ENCODE peak calls at places on chromosomes 7 and 10, in eight cellular contexts. Q is OCI-LY7; E is heart left ventricle; V is thoracic aorta; S is PC-3; K is endothelial cell; N is Caco-2; U is CD8-positive, alpha-beta T cell. I is an unnamed sample.

GRCh38 chr10:70206762-70207161 is 26.5 kb downstream of the PPA1 start:
- DNase-seq in Q (no peak), E (no peak), V (no peak), S (no peak), K (no peak), N (no peak), U (no peak), I (no peak)

GRCh38 chr10:108424656-108425055 is 1260.2 kb upstream of the SORCS1 start:
- DNase-seq in Q (no peak), E (no peak), V (no peak), S (peak), K (no peak), N (no peak), U (no peak), I (no peak)

GRCh38 chr10:84424731-84425165 is 96.4 kb downstream of the CCSER2 start:
- DNase-seq in Q (no peak), E (peak), V (peak), S (peak), K (peak), N (no peak), U (peak), I (no peak)

GRCh38 chr7:45662018-45662417 is 87.8 kb downstream of the ADCY1 start:
- DNase-seq in Q (no peak), E (no peak), V (no peak), S (no peak), K (no peak), N (no peak), U (no peak), I (no peak)

GRCh38 chr10:99966306-99966705 is 43.4 kb downstream of the DNMBP start:
- DNase-seq in Q (no peak), E (no peak), V (no peak), S (peak), K (no peak), N (peak), U (no peak), I (no peak)

GRCh38 chr7:94059747-94060146 is 55.6 kb upstream of the BET1 start:
- DNase-seq in Q (peak), E (no peak), V (no peak), S (no peak), K (no peak), N (no peak), U (no peak), I (no peak)

GRCh38 chr7:114416089-114416990 is 1.7 kb downstream of the FOXP2 start:
- DNase-seq in Q (no peak), E (no peak), V (no peak), S (no peak), K (no peak), N (no peak), U (no peak), I (no peak)

GRCh38 chr10:110017940-110018339 is 10.2 kb downstream of the ADD3 start:
- DNase-seq in Q (no peak), E (no peak), V (no peak), S (no peak), K (no peak), N (no peak), U (no peak), I (no peak)

GRCh38 chr10:18340496-18341051 is 200.3 kb downstream of the CACNB2 start:
- DNase-seq in Q (no peak), E (peak), V (no peak), S (no peak), K (no peak), N (no peak), U (no peak), I (no peak)

GRCh38 chr10:98696516-98696915 is 249.8 kb upstream of the HPS1 start:
- DNase-seq in Q (no peak), E (no peak), V (no peak), S (no peak), K (no peak), N (no peak), U (no peak), I (no peak)

GRCh38 chr7:94414481-94414880 is 19.8 kb downstream of the COL1A2 start:
- DNase-seq in Q (no peak), E (no peak), V (no peak), S (peak), K (no peak), N (no peak), U (no peak), I (no peak)

GRCh38 chr10:77230194-77230593 is 407.4 kb downstream of the KCNMA1 start:
- DNase-seq in Q (no peak), E (no peak), V (no peak), S (peak), K (no peak), N (no peak), U (no peak), I (no peak)

GRCh38 chr7:44372560-44373417 is 47.4 kb upstream of the CAMK2B start:
- DNase-seq in Q (no peak), E (no peak), V (no peak), S (peak), K (no peak), N (no peak), U (no peak), I (no peak)

GRCh38 chr10:44326474-44327030 is 58.3 kb downstream of the CXCL12 start:
- DNase-seq in Q (no peak), E (peak), V (no peak), S (no peak), K (no peak), N (no peak), U (no peak), I (no peak)

GRCh38 chr7:88268858-88269257 is 37.8 kb downstream of the STEAP4 start:
- DNase-seq in Q (no peak), E (no peak), V (no peak), S (no peak), K (no peak), N (no peak), U (no peak), I (no peak)

GRCh38 chr7:1673581-1674102 is 3.6 kb downstream of the ELFN1 start:
- DNase-seq in Q (no peak), E (no peak), V (no peak), S (no peak), K (no peak), N (peak), U (no peak), I (no peak)

GRCh38 chr7:128812514-128813168 is 17.6 kb upstream of the FLNC start:
- DNase-seq in Q (no peak), E (peak), V (no peak), S (no peak), K (no peak), N (no peak), U (no peak), I (no peak)

GRCh38 chr7:134718211-134718875 is 61.1 kb upstream of the CALD1 start:
- DNase-seq in Q (no peak), E (no peak), V (no peak), S (no peak), K (no peak), N (no peak), U (no peak), I (no peak)

GRCh38 chr7:72183835-72184234 is 228.3 kb downstream of the CALN1 start:
- DNase-seq in Q (peak), E (no peak), V (no peak), S (peak), K (peak), N (no peak), U (no peak), I (no peak)

GRCh38 chr7:155993420-155994252 is 181.4 kb upstream of the SHH start:
- DNase-seq in Q (no peak), E (no peak), V (no peak), S (no peak), K (no peak), N (peak), U (no peak), I (no peak)

GRCh38 chr10:75286901-75287300 is 51.1 kb upstream of the COMTD1 start:
- DNase-seq in Q (no peak), E (no peak), V (no peak), S (no peak), K (no peak), N (no peak), U (no peak), I (no peak)

GRCh38 chr10:57952741-57953140 is 315.0 kb downstream of the IPMK start:
- DNase-seq in Q (no peak), E (no peak), V (no peak), S (no peak), K (no peak), N (no peak), U (no peak), I (no peak)

GRCh38 chr10:97801449-97801848 is 29.6 kb upstream of the SFRP5 start:
- DNase-seq in Q (no peak), E (no peak), V (no peak), S (no peak), K (no peak), N (no peak), U (no peak), I (no peak)

GRCh38 chr7:4097001-4097609 is 585.0 kb upstream of the FOXK1 start:
- DNase-seq in Q (no peak), E (no peak), V (no peak), S (no peak), K (peak), N (no peak), U (no peak), I (no peak)

GRCh38 chr10:103111031-103111917 is 81.8 kb downstream of the NT5C2 start:
- DNase-seq in Q (no peak), E (no peak), V (no peak), S (no peak), K (no peak), N (no peak), U (no peak), I (no peak)

DNA sequence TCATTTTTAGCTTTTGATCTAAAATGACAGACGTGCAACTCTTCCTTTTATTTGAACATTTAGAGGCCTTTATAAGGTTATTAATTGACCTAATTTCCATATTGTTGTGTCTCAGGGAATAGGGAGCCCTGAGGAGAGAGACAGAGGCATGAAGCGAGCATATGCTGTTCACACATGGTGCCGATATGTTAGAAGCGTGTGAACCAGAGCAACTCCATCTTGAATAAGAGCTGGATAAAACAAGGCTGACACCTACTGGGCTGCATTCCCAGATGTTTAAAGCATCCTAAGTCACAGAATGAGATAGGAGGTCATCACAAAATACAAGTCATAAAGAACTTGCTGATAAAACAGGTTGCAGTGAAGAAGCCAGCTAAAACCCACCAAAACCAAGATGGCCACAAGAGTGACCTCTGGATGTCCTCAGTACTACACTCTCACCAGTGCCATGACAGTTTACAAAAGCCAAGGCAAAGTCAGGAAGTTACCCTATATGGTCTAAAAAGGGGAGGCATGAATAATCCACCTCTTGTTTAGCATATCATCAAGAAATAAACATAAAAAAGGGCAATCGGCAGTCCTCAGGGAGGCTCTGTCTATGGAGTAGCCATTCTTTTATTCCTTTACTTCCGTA is 80.1 kb downstream of the SEC61G start:
- DNase-seq in Q (no peak), E (no peak), V (no peak), S (peak), K (no peak), N (no peak), U (no peak), I (no peak)
- TF ChIP-seq CTCF in Q (no peak), E (no peak), V (no peak), S (peak), K (no peak), N (no peak), U (no peak), I (no peak)

GRCh38 chr7:38975944-38976392 is 1.7 kb upstream of the POU6F2 start:
- DNase-seq in Q (no peak), E (no peak), V (no peak), S (no peak), K (peak), N (no peak), U (no peak), I (no peak)
- TF ChIP-seq CTCF in Q (no peak), E (no peak), V (no peak), S (no peak), K (no peak), N (no peak), U (no peak), I (no peak)

GRCh38 chr7:51161937-51162336 is 154.7 kb downstream of the COBL start:
- DNase-seq in Q (no peak), E (no peak), V (no peak), S (no peak), K (no peak), N (no peak), U (no peak), I (no peak)

GRCh38 chr7:51158742-51159441 is 157.7 kb downstream of the COBL start:
- DNase-seq in Q (no peak), E (no peak), V (no peak), S (no peak), K (no peak), N (no peak), U (no peak), I (no peak)

GRCh38 chr7:51162724-51163329 is 153.8 kb downstream of the COBL start:
- DNase-seq in Q (peak), E (peak), V (peak), S (peak), K (peak), N (peak), U (peak), I (peak)

GRCh38 chr7:51160411-51160810 is 156.2 kb downstream of the COBL start:
- DNase-seq in Q (no peak), E (no peak), V (no peak), S (no peak), K (no peak), N (no peak), U (no peak), I (no peak)

GRCh38 chr7:51160990-51161615 is 155.5 kb downstream of the COBL start:
- DNase-seq in Q (peak), E (peak), V (no peak), S (peak), K (peak), N (peak), U (peak), I (peak)
- TF ChIP-seq CTCF in Q (peak), E (peak), V (peak), S (peak), K (peak), N (peak), U (peak), I (peak)

GRCh38 chr7:151136515-151136908 is 31.0 kb downstream of the GBX1 start:
- DNase-seq in Q (no peak), E (no peak), V (no peak), S (no peak), K (no peak), N (no peak), U (no peak), I (peak)

GRCh38 chr7:151135866-151136514 is 31.5 kb downstream of the GBX1 start:
- DNase-seq in Q (no peak), E (no peak), V (no peak), S (no peak), K (no peak), N (no peak), U (no peak), I (no peak)

GRCh38 chr7:151138541-151138910 is 29.0 kb downstream of the GBX1 start:
- DNase-seq in Q (no peak), E (no peak), V (no peak), S (no peak), K (no peak), N (peak), U (peak), I (no peak)

GRCh38 chr7:151137841-151138540 is 29.5 kb downstream of the GBX1 start:
- DNase-seq in Q (no peak), E (no peak), V (no peak), S (no peak), K (no peak), N (peak), U (peak), I (no peak)

GRCh38 chr7:151137076-151137611 is 30.4 kb downstream of the GBX1 start:
- DNase-seq in Q (no peak), E (no peak), V (no peak), S (no peak), K (no peak), N (peak), U (no peak), I (peak)
- TF ChIP-seq CTCF in Q (no peak), E (no peak), V (no peak), S (no peak), K (no peak), N (no peak), U (no peak), I (no peak)

GRCh38 chr10:62036186-62037081 is 134.9 kb downstream of the ARID5B start:
- DNase-seq in Q (no peak), E (no peak), V (no peak), S (peak), K (no peak), N (no peak), U (no peak), I (no peak)
- TF ChIP-seq CTCF in Q (no peak), E (no peak), V (no peak), S (no peak), K (no peak), N (no peak), U (no peak), I (no peak)

DNA sequence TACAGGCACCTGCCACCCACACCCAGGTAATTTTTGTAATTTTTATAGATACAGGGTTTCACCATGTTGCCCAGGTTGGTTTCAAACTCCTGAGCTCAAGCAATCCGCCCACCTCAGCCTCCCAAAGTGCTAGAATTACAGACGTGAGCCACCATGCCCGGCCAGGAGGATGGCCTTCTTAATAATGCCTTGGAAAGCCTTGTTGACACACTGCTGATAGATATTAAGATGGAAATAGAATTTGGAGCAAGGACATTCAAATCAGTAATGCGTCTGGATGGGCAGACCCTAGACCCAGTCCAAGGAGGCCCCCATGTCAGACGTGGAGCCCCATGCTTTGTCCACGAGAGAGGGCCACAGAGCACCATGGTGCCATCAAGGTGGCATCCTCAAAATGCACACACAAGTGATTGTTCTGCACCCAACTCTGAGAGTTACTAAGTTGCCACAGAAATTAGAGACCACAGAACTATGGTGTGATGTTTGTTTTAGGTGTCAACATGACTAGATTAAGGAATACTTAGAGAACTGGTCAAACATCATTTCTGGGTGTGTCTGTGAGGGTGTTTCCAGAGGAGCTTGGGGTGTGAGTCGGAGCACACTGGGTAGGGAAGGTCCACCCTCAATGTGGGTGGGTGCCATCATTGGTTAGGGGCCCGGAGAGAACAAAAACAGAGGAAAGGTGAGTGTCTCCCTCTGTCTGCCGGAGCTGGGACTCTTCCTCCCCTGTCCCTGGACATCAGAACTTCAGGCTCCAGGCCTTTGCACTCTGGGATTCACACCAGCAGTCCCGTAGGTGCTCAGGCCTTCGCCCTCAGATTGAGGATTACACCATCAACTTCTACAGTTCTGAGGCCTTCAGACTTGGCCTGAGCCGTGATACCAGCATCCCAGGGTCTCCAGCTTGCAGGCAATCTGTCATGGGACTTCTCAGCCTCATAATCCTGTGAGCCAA is 34.5 kb downstream of the EBF3 start:
- DNase-seq in Q (no peak), E (no peak), V (no peak), S (no peak), K (no peak), N (no peak), U (no peak), I (no peak)
- TF ChIP-seq CTCF in Q (no peak), E (no peak), V (no peak), S (no peak), K (no peak), N (no peak), U (no peak), I (no peak)